ENCODE peak calls at places on chromosomes 11 and 22, in five cellular contexts. One of them, this sample, is unnamed. For H3K4me1, the result is how much of the 10 kb centered on the place peaks cover.

GRCh38 chr11:13277719-13278619 is at the start of gene BMAL1:
- DNase-seq in left ventricle myocardium inferior: peak
- DNase-seq in fibroblast of lung: peak
- DNase-seq in right atrium auricular region: no peak
- DNase-seq in IMR-90: no peak
- DNase-seq in this sample: no peak

GRCh38 chr11:112172362-112172994 is 2.8 kb upstream of the BCO2 start:
- DNase-seq in right atrium auricular region: no peak
- DNase-seq in fibroblast of lung: peak
- DNase-seq in IMR-90: peak
- DNase-seq in left ventricle myocardium inferior: no peak
- DNase-seq in this sample: no peak

GRCh38 chr11:114562166-114562916 is 2.7 kb upstream of the NXPE1 start:
- DNase-seq in IMR-90: peak
- DNase-seq in fibroblast of lung: peak
- DNase-seq in left ventricle myocardium inferior: no peak
- DNase-seq in right atrium auricular region: no peak
- DNase-seq in this sample: no peak

GRCh38 chr22:17131686-17132085 is 10.5 kb upstream of the TMEM121B start:
- DNase-seq in left ventricle myocardium inferior: no peak
- DNase-seq in fibroblast of lung: no peak
- DNase-seq in IMR-90: no peak
- DNase-seq in right atrium auricular region: no peak
- DNase-seq in this sample: no peak

GRCh38 chr11:13000116-13000515 is 9.0 kb upstream of the RASSF10 start:
- DNase-seq in fibroblast of lung: no peak
- DNase-seq in left ventricle myocardium inferior: no peak
- DNase-seq in right atrium auricular region: no peak
- DNase-seq in IMR-90: no peak
- DNase-seq in this sample: no peak

GRCh38 chr11:87722756-87723599 is 452.3 kb downstream of the RAB38 start:
- DNase-seq in IMR-90: peak
- DNase-seq in right atrium auricular region: no peak
- DNase-seq in fibroblast of lung: peak
- DNase-seq in left ventricle myocardium inferior: no peak
- DNase-seq in this sample: peak

GRCh38 chr11:15139958-15140659 is 25.4 kb downstream of the INSC start:
- DNase-seq in fibroblast of lung: no peak
- DNase-seq in left ventricle myocardium inferior: no peak
- DNase-seq in IMR-90: no peak
- DNase-seq in right atrium auricular region: no peak
- DNase-seq in this sample: no peak

GRCh38 chr11:87173185-87174039 is 135.7 kb downstream of the TMEM135 start:
- DNase-seq in left ventricle myocardium inferior: no peak
- DNase-seq in fibroblast of lung: peak
- DNase-seq in right atrium auricular region: no peak
- DNase-seq in IMR-90: peak
- DNase-seq in this sample: peak

GRCh38 chr22:20571531-20572007 is 64.2 kb downstream of the MED15 start:
- DNase-seq in left ventricle myocardium inferior: peak
- DNase-seq in right atrium auricular region: no peak
- DNase-seq in IMR-90: no peak
- DNase-seq in fibroblast of lung: peak
- DNase-seq in this sample: no peak

GRCh38 chr11:78649361-78650215 is 74.9 kb upstream of the NARS2 start:
- DNase-seq in fibroblast of lung: no peak
- DNase-seq in right atrium auricular region: peak
- DNase-seq in left ventricle myocardium inferior: no peak
- DNase-seq in IMR-90: no peak
- DNase-seq in this sample: no peak

GRCh38 chr22:31278643-31279326 is 13.5 kb downstream of the PIK3IP1 start:
- DNase-seq in fibroblast of lung: no peak
- DNase-seq in IMR-90: no peak
- DNase-seq in right atrium auricular region: no peak
- DNase-seq in left ventricle myocardium inferior: no peak
- DNase-seq in this sample: no peak

GRCh38 chr11:13647391-13647790 is 21.1 kb upstream of the FAR1 start:
- DNase-seq in IMR-90: no peak
- DNase-seq in fibroblast of lung: no peak
- DNase-seq in left ventricle myocardium inferior: no peak
- DNase-seq in right atrium auricular region: no peak
- DNase-seq in this sample: no peak

GRCh38 chr11:126339866-126340434 is 15.5 kb upstream of the ST3GAL4 start:
- DNase-seq in fibroblast of lung: peak
- DNase-seq in right atrium auricular region: peak
- DNase-seq in IMR-90: peak
- DNase-seq in left ventricle myocardium inferior: peak
- DNase-seq in this sample: no peak

GRCh38 chr22:27644566-27644965 is 157.0 kb downstream of the MN1 start:
- DNase-seq in IMR-90: no peak
- DNase-seq in right atrium auricular region: no peak
- DNase-seq in fibroblast of lung: no peak
- DNase-seq in left ventricle myocardium inferior: no peak
- DNase-seq in this sample: no peak

GRCh38 chr11:38448284-38448683 is 1850.2 kb upstream of the RAG2 start:
- DNase-seq in fibroblast of lung: no peak
- DNase-seq in left ventricle myocardium inferior: peak
- DNase-seq in right atrium auricular region: no peak
- DNase-seq in IMR-90: no peak
- DNase-seq in this sample: no peak

GRCh38 chr11:83088965-83089364 is 17.3 kb upstream of the RAB30 start:
- DNase-seq in fibroblast of lung: no peak
- DNase-seq in left ventricle myocardium inferior: no peak
- DNase-seq in IMR-90: no peak
- DNase-seq in right atrium auricular region: no peak
- DNase-seq in this sample: no peak

GRCh38 chr11:65900899-65901180 is 652 bp upstream of the FOSL1 start:
- DNase-seq in fibroblast of lung: no peak
- DNase-seq in right atrium auricular region: no peak
- DNase-seq in left ventricle myocardium inferior: no peak
- DNase-seq in IMR-90: no peak
- DNase-seq in this sample: no peak

GRCh38 chr11:65898656-65899355 is 1.4 kb downstream of the FOSL1 start:
- DNase-seq in fibroblast of lung: no peak
- DNase-seq in right atrium auricular region: no peak
- DNase-seq in left ventricle myocardium inferior: no peak
- DNase-seq in IMR-90: no peak
- DNase-seq in this sample: no peak

GRCh38 chr11:65903068-65903481 is 2.9 kb upstream of the FOSL1 start:
- DNase-seq in right atrium auricular region: no peak
- DNase-seq in fibroblast of lung: peak
- DNase-seq in IMR-90: peak
- DNase-seq in left ventricle myocardium inferior: no peak
- DNase-seq in this sample: no peak

GRCh38 chr11:65899356-65900124 is 648 bp downstream of the FOSL1 start:
- DNase-seq in IMR-90: peak
- DNase-seq in left ventricle myocardium inferior: peak
- DNase-seq in fibroblast of lung: peak
- DNase-seq in right atrium auricular region: peak
- DNase-seq in this sample: no peak

GRCh38 chr11:65900125-65900898 is at the start of gene FOSL1:
- DNase-seq in IMR-90: peak
- DNase-seq in left ventricle myocardium inferior: peak
- DNase-seq in right atrium auricular region: peak
- DNase-seq in fibroblast of lung: peak
- DNase-seq in this sample: peak
- H3K4me1 ChIP-seq in IMR-90: under half
- H3K4me1 ChIP-seq in left ventricle myocardium inferior: under half
- H3K4me1 ChIP-seq in right atrium auricular region: under half
- H3K4me1 ChIP-seq in fibroblast of lung: under half
- H3K4me1 ChIP-seq in this sample: under half

GRCh38 chr11:2380396-2380795 is 3.3 kb downstream of the CD81 start:
- DNase-seq in IMR-90: no peak
- DNase-seq in fibroblast of lung: no peak
- DNase-seq in left ventricle myocardium inferior: peak
- DNase-seq in right atrium auricular region: no peak
- DNase-seq in this sample: no peak
- H3K4me3 ChIP-seq in IMR-90: no peak
- H3K4me3 ChIP-seq in fibroblast of lung: peak
- H3K4me3 ChIP-seq in left ventricle myocardium inferior: peak
- H3K4me3 ChIP-seq in right atrium auricular region: peak
- H3K4me3 ChIP-seq in this sample: no peak

GRCh38 chr11:67250059-67251043 is 15.9 kb upstream of the GRK2 start:
- DNase-seq in left ventricle myocardium inferior: no peak
- DNase-seq in right atrium auricular region: no peak
- DNase-seq in IMR-90: no peak
- DNase-seq in fibroblast of lung: no peak
- DNase-seq in this sample: no peak

GRCh38 chr11:67245046-67245445 is 21.2 kb upstream of the GRK2 start:
- DNase-seq in left ventricle myocardium inferior: no peak
- DNase-seq in right atrium auricular region: no peak
- DNase-seq in fibroblast of lung: no peak
- DNase-seq in IMR-90: no peak
- DNase-seq in this sample: no peak

GRCh38 chr11:67251841-67252240 is 14.4 kb upstream of the GRK2 start:
- DNase-seq in IMR-90: no peak
- DNase-seq in left ventricle myocardium inferior: no peak
- DNase-seq in right atrium auricular region: no peak
- DNase-seq in fibroblast of lung: peak
- DNase-seq in this sample: no peak

GRCh38 chr11:67247946-67248550 is 18.2 kb upstream of the GRK2 start:
- DNase-seq in right atrium auricular region: no peak
- DNase-seq in IMR-90: no peak
- DNase-seq in fibroblast of lung: no peak
- DNase-seq in left ventricle myocardium inferior: no peak
- DNase-seq in this sample: no peak

DNA sequence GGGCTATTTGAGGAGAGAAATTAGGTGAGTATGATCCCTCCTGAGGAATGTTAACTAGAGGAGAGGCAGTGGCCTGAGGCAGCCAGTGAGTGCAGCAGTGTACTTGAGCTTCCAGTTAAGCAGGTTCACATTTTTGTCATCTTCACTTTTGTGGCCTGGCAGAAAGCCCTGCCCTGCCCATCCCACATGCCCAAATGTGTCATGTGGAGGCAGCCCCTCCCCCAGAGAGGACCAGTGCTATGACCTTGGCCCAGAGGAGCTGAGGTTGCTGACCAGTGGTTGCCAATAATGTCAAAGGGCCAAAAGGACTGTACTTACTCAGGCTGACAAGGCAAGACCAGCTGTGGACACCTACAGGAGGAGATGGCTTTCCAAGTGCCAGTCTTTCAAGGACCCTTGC is 17.6 kb upstream of the GRK2 start:
- DNase-seq in IMR-90: no peak
- DNase-seq in left ventricle myocardium inferior: no peak
- DNase-seq in right atrium auricular region: no peak
- DNase-seq in fibroblast of lung: peak
- DNase-seq in this sample: no peak
- H3K4me1 ChIP-seq in IMR-90: under half
- H3K4me1 ChIP-seq in left ventricle myocardium inferior: under half
- H3K4me1 ChIP-seq in right atrium auricular region: under half
- H3K4me1 ChIP-seq in fibroblast of lung: under half
- H3K4me1 ChIP-seq in this sample: under half

GRCh38 chr11:57646221-57646620 is 3.5 kb downstream of the YPEL4 start:
- DNase-seq in fibroblast of lung: no peak
- DNase-seq in left ventricle myocardium inferior: no peak
- DNase-seq in IMR-90: no peak
- DNase-seq in right atrium auricular region: no peak
- DNase-seq in this sample: no peak

GRCh38 chr11:57647368-57647767 is 2.3 kb downstream of the YPEL4 start:
- DNase-seq in left ventricle myocardium inferior: no peak
- DNase-seq in right atrium auricular region: no peak
- DNase-seq in IMR-90: no peak
- DNase-seq in fibroblast of lung: no peak
- DNase-seq in this sample: no peak

GRCh38 chr11:57645716-57646085 is 4.0 kb downstream of the YPEL4 start:
- DNase-seq in right atrium auricular region: no peak
- DNase-seq in fibroblast of lung: no peak
- DNase-seq in IMR-90: no peak
- DNase-seq in left ventricle myocardium inferior: no peak
- DNase-seq in this sample: no peak

GRCh38 chr11:57647960-57648776 is 1.5 kb downstream of the YPEL4 start:
- DNase-seq in IMR-90: no peak
- DNase-seq in fibroblast of lung: no peak
- DNase-seq in right atrium auricular region: no peak
- DNase-seq in left ventricle myocardium inferior: no peak
- DNase-seq in this sample: no peak

DNA sequence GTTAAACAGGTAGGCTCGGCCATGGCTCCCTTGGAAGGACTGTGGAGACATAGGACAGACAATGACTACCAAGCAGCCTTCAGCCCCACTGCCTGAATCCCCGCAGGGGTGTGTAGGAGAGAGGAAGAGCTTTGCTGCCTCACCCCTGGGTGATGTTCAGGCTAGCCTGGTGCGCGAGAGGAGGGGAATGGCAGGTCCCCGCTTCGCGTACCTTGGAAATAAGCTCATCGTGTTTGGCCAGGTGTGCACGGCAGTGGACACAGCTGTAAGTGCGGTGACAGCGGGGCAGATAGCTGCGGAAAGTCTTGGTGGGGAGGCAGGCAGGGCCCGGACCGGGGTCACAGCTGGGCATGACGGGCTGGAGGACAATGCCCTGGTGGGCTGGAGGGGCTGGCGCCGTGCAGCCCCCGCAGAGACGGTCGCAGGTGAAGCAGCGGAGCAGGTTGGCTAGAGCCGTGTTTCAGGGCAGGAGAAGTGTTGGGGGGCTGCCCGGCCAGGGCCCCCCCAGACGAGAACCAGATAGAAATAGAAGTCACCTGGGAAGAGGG is 2.9 kb downstream of the YPEL4 start:
- DNase-seq in fibroblast of lung: no peak
- DNase-seq in IMR-90: no peak
- DNase-seq in right atrium auricular region: no peak
- DNase-seq in left ventricle myocardium inferior: no peak
- DNase-seq in this sample: no peak
- H3K4me3 ChIP-seq in fibroblast of lung: no peak
- H3K4me3 ChIP-seq in IMR-90: no peak
- H3K4me3 ChIP-seq in right atrium auricular region: no peak
- H3K4me3 ChIP-seq in left ventricle myocardium inferior: peak
- H3K4me3 ChIP-seq in this sample: no peak

GRCh38 chr11:44407211-44407996 is 97.5 kb upstream of the ALX4 start:
- DNase-seq in right atrium auricular region: no peak
- DNase-seq in left ventricle myocardium inferior: peak
- DNase-seq in fibroblast of lung: no peak
- DNase-seq in IMR-90: no peak
- DNase-seq in this sample: no peak
- H3K4me1 ChIP-seq in right atrium auricular region: under half
- H3K4me1 ChIP-seq in left ventricle myocardium inferior: under half
- H3K4me1 ChIP-seq in fibroblast of lung: under half
- H3K4me1 ChIP-seq in IMR-90: under half
- H3K4me1 ChIP-seq in this sample: under half